ENCODE peak calls at places on chromosomes 2 and 18, in nine cellular contexts. K is A549, X is HepG2, O is testis, G is IMR-90, L is transverse colon, Y is ovary, B is adrenal gland, V is body of pancreas. N is an unnamed sample.

GRCh38 chr2:135093685-135094340 is 41.7 kb downstream of the RAB3GAP1 start:
- DNase-seq in K (no peak), X (peak), O (no peak), G (no peak), L (no peak), Y (no peak), B (no peak), V (no peak), N (no peak)

GRCh38 chr2:160453111-160453820 is 40.3 kb downstream of the RBMS1 start:
- DNase-seq in K (no peak), X (no peak), O (no peak), G (no peak), L (no peak), Y (no peak), B (no peak), V (no peak), N (no peak)

GRCh38 chr2:182970486-182970885 is 67.8 kb downstream of the NCKAP1 start:
- DNase-seq in K (no peak), X (no peak), O (no peak), G (no peak), L (no peak), Y (no peak), B (no peak), V (no peak), N (no peak)

GRCh38 chr2:85796046-85796548 is 42.3 kb downstream of the ATOH8 start:
- DNase-seq in K (no peak), X (no peak), O (no peak), G (no peak), L (peak), Y (no peak), B (no peak), V (no peak), N (no peak)

GRCh38 chr2:39178756-39179155 is 57.9 kb upstream of the SOS1 start:
- DNase-seq in K (no peak), X (no peak), O (no peak), G (no peak), L (no peak), Y (no peak), B (no peak), V (no peak), N (no peak)

GRCh38 chr2:85376291-85377065 is 21.9 kb downstream of the ELMOD3 start:
- DNase-seq in K (no peak), X (no peak), O (no peak), G (peak), L (no peak), Y (no peak), B (no peak), V (no peak), N (no peak)

GRCh38 chr2:74010087-74010541 is 25.4 kb downstream of the TET3 start:
- DNase-seq in K (no peak), X (no peak), O (peak), G (no peak), L (no peak), Y (peak), B (no peak), V (peak), N (no peak)

GRCh38 chr2:216222650-216223352 is 113.7 kb downstream of the XRCC5 start:
- DNase-seq in K (peak), X (no peak), O (no peak), G (peak), L (no peak), Y (no peak), B (no peak), V (no peak), N (peak)

DNA sequence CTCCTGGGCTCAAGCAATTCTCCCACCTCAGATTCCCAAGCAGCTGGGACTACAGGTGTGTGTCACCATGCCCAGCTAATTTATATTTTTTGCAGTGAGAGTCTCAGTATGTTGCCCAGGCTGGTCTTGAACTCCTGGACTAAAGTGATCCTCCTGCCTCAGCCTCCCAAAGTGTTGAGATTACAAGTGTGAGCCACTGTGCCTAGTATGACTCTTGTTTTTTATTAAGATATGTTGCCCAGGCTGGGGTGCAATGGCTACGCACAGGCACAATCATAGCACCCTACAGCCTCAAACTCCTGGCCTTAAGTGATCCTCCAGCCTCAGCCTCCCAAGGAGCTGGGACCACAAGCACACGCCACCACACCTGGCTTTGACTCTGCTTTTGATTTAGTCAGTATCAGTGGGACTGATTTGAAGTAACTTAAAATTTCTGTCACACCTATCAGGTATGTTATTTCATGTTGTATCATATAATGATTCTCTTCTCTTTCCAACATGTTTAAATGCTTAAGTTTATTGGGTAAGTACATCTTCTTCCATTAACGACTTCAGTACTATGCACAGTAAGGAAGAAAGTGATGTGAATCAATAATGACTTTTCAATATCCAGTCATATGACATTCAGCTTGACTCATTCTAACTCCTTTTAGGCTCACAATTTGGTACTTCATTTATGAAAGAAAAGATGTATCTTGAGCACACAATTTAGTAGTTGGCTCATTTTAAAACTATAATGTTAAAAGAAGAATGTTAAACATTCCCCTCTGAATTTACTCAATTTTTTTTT is 6.3 kb downstream of the PPP4R3B start:
- DNase-seq in K (no peak), X (no peak), O (no peak), G (no peak), L (no peak), Y (no peak), B (no peak), V (no peak), N (no peak)
- TF ChIP-seq POLR2A in K (no peak), X (peak), O (no peak), G (no peak), L (no peak), Y (no peak), B (no peak), V (no peak), N (no peak)

GRCh38 chr18:9092665-9093064 is 9.8 kb upstream of the NDUFV2 start:
- DNase-seq in K (peak), X (peak), O (no peak), G (no peak), L (no peak), Y (no peak), B (no peak), V (no peak), N (no peak)
- TF ChIP-seq POLR2A in K (no peak), X (no peak), O (no peak), G (no peak), L (no peak), Y (no peak), B (no peak), V (no peak), N (no peak)

GRCh38 chr18:11146947-11147345 is 2.4 kb downstream of the PIEZO2 start:
- DNase-seq in K (no peak), X (no peak), O (no peak), G (no peak), L (no peak), Y (no peak), B (no peak), V (no peak), N (no peak)

GRCh38 chr18:11149441-11150270 is at the start of gene PIEZO2:
- DNase-seq in K (peak), X (peak), O (peak), G (peak), L (peak), Y (peak), B (peak), V (peak), N (peak)

GRCh38 chr18:11147371-11147860 is 2.0 kb downstream of the PIEZO2 start:
- DNase-seq in K (no peak), X (no peak), O (no peak), G (no peak), L (no peak), Y (no peak), B (no peak), V (no peak), N (no peak)

GRCh38 chr18:11148655-11149440 is 521 bp downstream of the PIEZO2 start:
- DNase-seq in K (no peak), X (no peak), O (no peak), G (no peak), L (no peak), Y (no peak), B (no peak), V (no peak), N (no peak)

GRCh38 chr18:11147962-11148654 is 1.3 kb downstream of the PIEZO2 start:
- DNase-seq in K (no peak), X (no peak), O (no peak), G (no peak), L (no peak), Y (no peak), B (no peak), V (no peak), N (no peak)
- TF ChIP-seq POLR2A in K (no peak), X (no peak), O (no peak), G (no peak), L (no peak), Y (no peak), B (no peak), V (no peak), N (no peak)

DNA sequence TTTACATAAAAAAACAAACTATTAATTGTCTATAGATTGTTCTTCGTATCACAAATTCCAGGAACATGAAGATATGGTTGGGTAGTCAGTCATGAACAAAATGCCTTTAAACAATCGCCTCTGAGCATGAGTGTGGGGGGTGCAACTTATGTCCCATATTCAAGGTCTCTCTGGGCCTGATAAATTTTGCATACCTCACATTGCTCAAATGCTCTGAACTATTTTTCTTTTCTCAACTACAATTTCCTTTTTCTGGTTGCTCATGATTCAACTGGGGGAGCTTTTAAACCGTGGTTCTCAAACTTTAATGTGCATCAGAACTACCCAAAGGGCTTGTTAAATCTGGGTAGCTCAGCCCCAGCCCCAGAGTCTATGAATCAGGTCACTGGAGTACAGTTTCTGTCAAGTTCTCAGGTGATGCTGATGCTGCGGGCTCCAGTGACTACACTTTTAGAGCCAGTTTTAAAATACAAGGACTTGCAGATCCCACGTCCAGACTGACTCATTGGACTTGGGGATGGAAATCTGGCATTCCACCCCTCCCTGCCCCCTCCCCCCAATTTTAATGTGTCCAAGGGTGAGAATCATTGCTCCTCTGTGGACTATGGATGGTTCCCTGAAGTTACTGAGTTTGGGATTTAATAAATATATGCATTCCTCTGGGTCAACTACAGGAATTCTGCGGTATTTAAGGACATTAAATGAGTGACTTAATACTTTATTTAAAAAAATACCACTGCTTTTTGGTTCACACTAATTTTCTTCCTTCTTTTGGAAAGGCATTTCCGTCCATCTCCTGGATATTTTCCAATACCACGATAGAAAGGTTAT is 1.5 kb upstream of the GPD2 start:
- DNase-seq in K (peak), X (no peak), O (no peak), G (peak), L (no peak), Y (no peak), B (no peak), V (no peak), N (no peak)
- TF ChIP-seq POLR2A in K (no peak), X (no peak), O (no peak), G (no peak), L (no peak), Y (no peak), B (no peak), V (no peak), N (no peak)

GRCh38 chr2:121696410-121696930 is 40.2 kb downstream of the NIFK start:
- DNase-seq in K (no peak), X (no peak), O (no peak), G (no peak), L (no peak), Y (no peak), B (no peak), V (no peak), N (no peak)

GRCh38 chr2:121695179-121695451 is 41.6 kb downstream of the NIFK start:
- DNase-seq in K (no peak), X (no peak), O (no peak), G (no peak), L (no peak), Y (no peak), B (no peak), V (no peak), N (no peak)

GRCh38 chr2:121698318-121698930 is 38.3 kb downstream of the NIFK start:
- DNase-seq in K (no peak), X (no peak), O (no peak), G (no peak), L (no peak), Y (no peak), B (no peak), V (no peak), N (no peak)

GRCh38 chr2:121699421-121700328 is 37.0 kb downstream of the NIFK start:
- DNase-seq in K (peak), X (peak), O (no peak), G (peak), L (peak), Y (no peak), B (peak), V (peak), N (peak)

GRCh38 chr2:121697108-121697631 is 39.5 kb downstream of the NIFK start:
- DNase-seq in K (no peak), X (no peak), O (no peak), G (no peak), L (no peak), Y (no peak), B (no peak), V (no peak), N (no peak)
- TF ChIP-seq POLR2A in K (no peak), X (no peak), O (no peak), G (no peak), L (no peak), Y (no peak), B (no peak), V (no peak), N (no peak)

DNA sequence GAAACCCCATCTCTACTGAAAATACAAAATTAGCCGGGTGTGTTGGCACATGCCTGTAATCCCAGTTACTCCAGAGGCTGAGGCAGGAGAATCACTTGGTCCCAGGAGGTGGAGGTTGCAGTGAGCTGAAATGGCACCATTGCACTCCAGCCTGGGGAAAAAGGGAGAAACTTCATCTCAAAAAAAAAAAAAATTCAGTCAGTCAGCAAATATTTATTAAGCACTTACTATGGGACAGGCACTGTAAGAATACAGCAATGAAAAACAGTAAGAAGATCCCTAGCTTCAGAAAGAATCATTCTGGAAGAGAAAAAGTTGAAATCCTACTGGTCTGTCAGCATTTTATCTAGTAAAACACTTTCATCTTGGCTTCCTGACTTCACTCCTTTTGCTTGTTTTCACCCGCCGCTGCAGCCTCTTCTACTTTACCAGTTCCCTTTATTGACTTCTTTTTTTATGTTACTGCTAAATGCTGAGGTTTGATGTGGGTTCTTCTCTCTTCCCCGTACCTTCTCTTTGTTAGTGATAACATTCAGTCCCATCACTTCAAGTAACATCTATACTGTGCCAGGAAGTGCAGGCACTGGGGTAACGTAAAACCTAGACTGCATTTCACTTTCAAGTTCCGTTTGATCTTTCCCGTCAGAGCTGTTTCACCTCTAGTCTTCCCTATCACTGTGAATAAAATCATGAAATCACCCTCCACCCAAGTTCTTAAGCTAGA is 10.8 kb upstream of the TAF4B start:
- DNase-seq in K (no peak), X (no peak), O (no peak), G (no peak), L (no peak), Y (no peak), B (no peak), V (no peak), N (no peak)
- TF ChIP-seq POLR2A in K (no peak), X (no peak), O (no peak), G (no peak), L (no peak), Y (no peak), B (no peak), V (no peak), N (no peak)

GRCh38 chr18:63422087-63422861 is at the start of gene VPS4B:
- DNase-seq in K (peak), X (peak), O (peak), G (peak), L (peak), Y (peak), B (peak), V (peak), N (peak)
- TF ChIP-seq POLR2A in K (peak), X (peak), O (no peak), G (peak), L (peak), Y (peak), B (peak), V (peak), N (peak)

GRCh38 chr2:219570924-219571310 is 422 bp downstream of the OBSL1 start:
- DNase-seq in K (no peak), X (no peak), O (no peak), G (peak), L (no peak), Y (peak), B (no peak), V (peak), N (no peak)

GRCh38 chr2:219569635-219570034 is 1.7 kb downstream of the OBSL1 start:
- DNase-seq in K (no peak), X (no peak), O (no peak), G (no peak), L (no peak), Y (no peak), B (no peak), V (no peak), N (no peak)

GRCh38 chr2:219571311-219572236 is at the start of gene OBSL1:
- DNase-seq in K (peak), X (peak), O (peak), G (peak), L (peak), Y (peak), B (peak), V (peak), N (peak)

GRCh38 chr2:219569041-219569440 is 2.3 kb downstream of the OBSL1 start:
- DNase-seq in K (no peak), X (no peak), O (no peak), G (no peak), L (no peak), Y (no peak), B (no peak), V (no peak), N (no peak)

DNA sequence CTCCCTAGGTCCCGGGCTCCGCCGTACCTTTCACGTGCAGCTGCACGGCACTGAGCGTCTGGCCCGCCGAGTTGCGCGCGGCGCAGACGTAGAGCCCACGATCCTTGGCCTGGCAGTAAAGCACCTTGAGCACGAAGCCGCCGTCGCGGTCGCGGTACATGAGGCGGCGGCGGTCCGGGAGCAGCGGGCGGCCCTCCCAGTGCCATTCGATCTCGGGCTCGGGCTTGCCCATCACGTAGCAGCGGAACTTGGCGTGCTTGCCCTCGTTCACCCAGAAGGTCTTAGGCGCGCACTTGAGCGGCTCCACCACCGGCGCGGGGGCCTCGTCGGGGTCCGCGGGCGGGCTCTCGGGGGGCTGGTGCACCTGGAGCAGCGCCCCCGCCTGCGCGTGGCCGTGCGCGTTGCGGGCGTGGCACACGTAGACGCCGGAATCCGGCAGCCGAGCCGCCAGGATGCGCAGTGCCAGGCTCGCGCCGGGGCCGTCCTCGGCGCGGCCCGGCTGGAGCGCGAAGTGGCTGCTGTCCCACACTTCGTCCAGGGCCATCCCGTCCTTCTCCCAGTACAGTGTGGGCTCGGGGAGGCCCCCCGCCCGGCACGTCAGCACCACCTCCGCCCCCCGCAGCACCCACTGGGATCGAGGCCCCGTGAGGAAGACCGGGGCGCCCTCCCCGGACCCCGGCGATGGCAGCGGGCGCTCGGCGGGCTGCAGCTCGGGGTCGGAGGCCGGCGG is 980 bp downstream of the OBSL1 start:
- DNase-seq in K (peak), X (no peak), O (peak), G (peak), L (peak), Y (peak), B (peak), V (peak), N (no peak)
- TF ChIP-seq POLR2A in K (peak), X (no peak), O (no peak), G (no peak), L (no peak), Y (no peak), B (peak), V (peak), N (peak)

DNA sequence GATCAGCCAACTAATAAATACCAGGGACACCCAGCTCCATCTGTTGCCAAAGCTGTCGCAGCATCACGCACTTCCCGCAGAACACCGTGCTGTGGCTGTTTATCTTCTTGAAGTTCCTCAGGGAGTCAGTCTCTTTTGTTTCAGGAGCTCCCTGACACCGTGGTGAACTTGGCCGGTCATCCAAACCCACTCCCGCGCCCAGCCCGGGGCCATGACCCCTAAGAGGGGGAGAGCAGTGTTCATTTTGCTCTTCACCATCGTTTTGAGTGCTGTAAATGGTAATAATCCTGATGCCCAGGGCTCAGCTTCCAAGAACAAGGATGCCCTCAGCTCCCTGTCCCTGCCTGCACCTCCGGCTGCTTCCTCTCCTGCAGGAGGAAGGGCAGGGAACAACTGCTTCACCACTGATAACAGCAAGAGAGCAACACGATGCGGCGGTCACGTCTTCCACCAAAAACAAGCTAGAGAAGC is 131.4 kb downstream of the SEPTIN10 start:
- DNase-seq in K (no peak), X (no peak), O (peak), G (no peak), L (no peak), Y (no peak), B (peak), V (no peak), N (no peak)
- TF ChIP-seq POLR2A in K (no peak), X (no peak), O (no peak), G (no peak), L (no peak), Y (no peak), B (no peak), V (no peak), N (no peak)

N was measured in H54.